ENCODE peak calls at places on chromosomes 3 and 15, in six cellular contexts. O, H, X, K, M and P are unnamed samples.
A peak's percentile ranks its signal among the peaks of the same experiment; 100 is the strongest.

GRCh38 chr3:94226058-94226457 is 163.2 kb downstream of the NSUN3 start:
- DNase-seq in O (no peak), H (peak; percentile 10), X (no peak), K (no peak), M (peak; percentile 69), P (peak; percentile 84)

GRCh38 chr3:123341871-123342630 is 106.8 kb downstream of the ADCY5 start:
- DNase-seq in O (no peak), H (no peak), X (no peak), K (no peak), M (no peak), P (no peak)

GRCh38 chr3:172317984-172318383 is 130.3 kb downstream of the GHSR start:
- DNase-seq in O (peak; percentile 81), H (peak; percentile 57), X (no peak), K (no peak), M (no peak), P (peak; percentile 89)

GRCh38 chr15:57735406-57735805 is 28.9 kb downstream of the POLR2M start:
- DNase-seq in O (no peak), H (no peak), X (no peak), K (no peak), M (no peak), P (no peak)

GRCh38 chr3:113746955-113747718 is at the start of gene ATP6V1A:
- DNase-seq in O (no peak), H (peak; percentile 79), X (peak; percentile 30), K (peak; percentile 68), M (no peak), P (peak; percentile 18)

GRCh38 chr3:129305592-129306091 is 27.0 kb downstream of the HMCES start:
- DNase-seq in O (peak; percentile 57), H (no peak), X (no peak), K (no peak), M (peak; percentile 82), P (no peak)

GRCh38 chr3:119819806-119820205 is 37.9 kb downstream of the NR1I2 start:
- DNase-seq in O (no peak), H (no peak), X (no peak), K (no peak), M (no peak), P (peak; percentile 25)

GRCh38 chr15:75200765-75201608 is 695 bp upstream of the C15orf39 start:
- DNase-seq in O (no peak), H (no peak), X (no peak), K (peak; percentile 26), M (peak; percentile 77), P (peak; percentile 76)

GRCh38 chr3:12425850-12426579 is 58.3 kb upstream of the TSEN2 start:
- DNase-seq in O (no peak), H (no peak), X (no peak), K (no peak), M (no peak), P (no peak)

GRCh38 chr3:71752911-71753715 is 542 bp upstream of the GPR27 start:
- DNase-seq in O (no peak), H (no peak), X (no peak), K (no peak), M (no peak), P (no peak)

GRCh38 chr15:71219101-71219500 is 103.8 kb downstream of the THSD4 start:
- DNase-seq in O (no peak), H (no peak), X (no peak), K (no peak), M (no peak), P (no peak)

GRCh38 chr15:101675015-101675414 is 22.8 kb upstream of the TM2D3 start:
- DNase-seq in O (peak; percentile 52), H (peak; percentile 26), X (no peak), K (no peak), M (peak; percentile 41), P (peak; percentile 64)

GRCh38 chr3:112602217-112602838 is 38.6 kb downstream of the CCDC80 start:
- DNase-seq in O (no peak), H (no peak), X (no peak), K (no peak), M (no peak), P (no peak)

GRCh38 chr3:150232992-150233451 is 175.1 kb upstream of the TSC22D2 start:
- DNase-seq in O (no peak), H (no peak), X (no peak), K (no peak), M (no peak), P (peak; percentile 95)

GRCh38 chr15:71748327-71748726 is 62.0 kb upstream of the NR2E3 start:
- DNase-seq in O (no peak), H (no peak), X (no peak), K (no peak), M (no peak), P (peak; percentile 95)

GRCh38 chr15:48005921-48006541 is 114.8 kb upstream of the SLC24A5 start:
- DNase-seq in O (no peak), H (peak; percentile 12), X (no peak), K (no peak), M (no peak), P (no peak)

GRCh38 chr15:62874933-62875625 is 167.5 kb upstream of the TPM1 start:
- DNase-seq in O (no peak), H (no peak), X (no peak), K (no peak), M (no peak), P (no peak)

GRCh38 chr3:49017978-49018706 is at the start of gene DALRD3:
- DNase-seq in O (no peak), H (peak; percentile 64), X (no peak), K (peak; percentile 45), M (no peak), P (peak; percentile 78)

GRCh38 chr3:63343674-63344073 is 65.6 kb downstream of the SYNPR start:
- DNase-seq in O (peak; percentile 99), H (peak; percentile 58), X (no peak), K (no peak), M (peak; percentile 57), P (peak; percentile 90)

GRCh38 chr15:31605467-31605931 is 278.9 kb downstream of the KLF13 start:
- DNase-seq in O (no peak), H (no peak), X (no peak), K (no peak), M (no peak), P (peak; percentile 44)

GRCh38 chr15:76953913-76954312 is 22.4 kb downstream of the RCN2 start:
- DNase-seq in O (no peak), H (no peak), X (no peak), K (no peak), M (no peak), P (no peak)

GRCh38 chr3:13277860-13278531 is 142.1 kb downstream of the NUP210 start:
- DNase-seq in O (no peak), H (peak; percentile 62), X (no peak), K (no peak), M (peak; percentile 2), P (peak; percentile 85)

GRCh38 chr3:197542741-197543454 is 12.9 kb downstream of the BDH1 start:
- DNase-seq in O (no peak), H (no peak), X (no peak), K (no peak), M (no peak), P (no peak)

GRCh38 chr15:61880079-61880478 is 180.2 kb downstream of the VPS13C start:
- DNase-seq in O (no peak), H (no peak), X (no peak), K (no peak), M (no peak), P (no peak)

GRCh38 chr3:133464573-133464972 is 64.7 kb downstream of the BFSP2 start:
- DNase-seq in O (no peak), H (no peak), X (no peak), K (no peak), M (no peak), P (peak; percentile 62)

GRCh38 chr3:37715976-37716375 is 145.7 kb upstream of the CTDSPL start:
- DNase-seq in O (no peak), H (no peak), X (no peak), K (no peak), M (no peak), P (no peak)

GRCh38 chr3:190319660-190320059 is 2.6 kb downstream of the CLDN1 start:
- DNase-seq in O (no peak), H (no peak), X (no peak), K (no peak), M (peak; percentile 87), P (peak; percentile 97)

GRCh38 chr15:75233504-75234190 is 24.5 kb upstream of the GOLGA6C start:
- DNase-seq in O (no peak), H (no peak), X (no peak), K (no peak), M (no peak), P (no peak)

GRCh38 chr3:184679056-184679502 is 32.8 kb downstream of the MAGEF1 start:
- DNase-seq in O (no peak), H (no peak), X (no peak), K (no peak), M (no peak), P (no peak)

GRCh38 chr3:49788056-49788455 is 1.7 kb upstream of the IP6K1 start:
- DNase-seq in O (no peak), H (no peak), X (no peak), K (no peak), M (no peak), P (no peak)

GRCh38 chr15:78206326-78207109 is 27.8 kb downstream of the ACSBG1 start:
- DNase-seq in O (no peak), H (peak; percentile 47), X (no peak), K (no peak), M (no peak), P (no peak)

GRCh38 chr3:16801223-16801622 is 83.5 kb upstream of the PLCL2 start:
- DNase-seq in O (no peak), H (no peak), X (no peak), K (no peak), M (no peak), P (no peak)

GRCh38 chr3:72185549-72186484 is 400.9 kb upstream of the PROK2 start:
- DNase-seq in O (peak; percentile 50), H (peak; percentile 35), X (no peak), K (no peak), M (peak; percentile 14), P (peak; percentile 38)